ENCODE peak calls at places on chromosomes 3 and 15, in seven cellular contexts. L, E, I, V, M, U and X are unnamed samples.

GRCh38 chr3:61997112-61997511 is 376.2 kb downstream of the FEZF2 start:
- DNase-seq in L (no peak), E (no peak), I (no peak), V (no peak), M (no peak), U (no peak), X (no peak)

GRCh38 chr3:127768346-127769008 is 53.8 kb downstream of the MGLL start:
- DNase-seq in L (no peak), E (no peak), I (peak; percentile 69), V (peak; percentile 99), M (no peak), U (peak; percentile 24), X (no peak)

GRCh38 chr3:132265008-132265407 is 52.2 kb upstream of the ACP3 start:
- DNase-seq in L (no peak), E (no peak), I (no peak), V (no peak), M (no peak), U (no peak), X (no peak)

GRCh38 chr3:36837089-36837488 is 72.7 kb upstream of the DCLK3 start:
- DNase-seq in L (no peak), E (no peak), I (no peak), V (no peak), M (no peak), U (no peak), X (no peak)

GRCh38 chr3:100004931-100005330 is 109.4 kb downstream of the FILIP1L start:
- DNase-seq in L (no peak), E (no peak), I (no peak), V (no peak), M (no peak), U (no peak), X (no peak)

GRCh38 chr15:49490963-49491362 is 67.9 kb downstream of the FGF7 start:
- DNase-seq in L (no peak), E (no peak), I (no peak), V (no peak), M (no peak), U (no peak), X (no peak)

GRCh38 chr3:81302045-81302444 is 459.4 kb downstream of the GBE1 start:
- DNase-seq in L (peak; percentile 39), E (no peak), I (no peak), V (peak; percentile 40), M (peak; percentile 7), U (no peak), X (peak; percentile 24)

GRCh38 chr3:193711964-193712598 is 119.1 kb downstream of the OPA1 start:
- DNase-seq in L (no peak), E (no peak), I (no peak), V (no peak), M (no peak), U (no peak), X (no peak)

GRCh38 chr3:59313365-59313764 is 263.5 kb upstream of the CFAP20DC start:
- DNase-seq in L (no peak), E (no peak), I (peak; percentile 15), V (peak; percentile 12), M (peak; percentile 46), U (no peak), X (peak; percentile 62)

GRCh38 chr3:2597615-2598014 is 498.9 kb downstream of the CNTN4 start:
- DNase-seq in L (no peak), E (no peak), I (no peak), V (no peak), M (no peak), U (no peak), X (no peak)